ENCODE peak calls at places on chromosomes 13 and 19, in four cellular contexts. L, D, P and G are unnamed samples.

GRCh38 chr19:28289294-28290063 is 923.5 kb downstream of the UQCRFS1 start:
- DNase-seq in L (peak), D (no peak), P (no peak), G (peak)

GRCh38 chr13:113390874-113391497 is 27.1 kb upstream of the GRTP1 start:
- DNase-seq in L (no peak), D (no peak), P (peak), G (no peak)

GRCh38 chr13:110893571-110893970 is 21.3 kb downstream of the ANKRD10 start:
- DNase-seq in L (no peak), D (no peak), P (no peak), G (no peak)

GRCh38 chr13:99471231-99472202 is 29.8 kb upstream of the TM9SF2 start:
- DNase-seq in L (peak), D (no peak), P (no peak), G (no peak)

GRCh38 chr19:33798701-33799111 is 2.0 kb downstream of the KCTD15 start:
- DNase-seq in L (no peak), D (no peak), P (no peak), G (no peak)

GRCh38 chr13:113192902-113193301 is 15.6 kb downstream of the PCID2 start:
- DNase-seq in L (peak), D (no peak), P (no peak), G (no peak)

GRCh38 chr19:43704002-43704705 is 11.7 kb upstream of the IRGC start:
- DNase-seq in L (no peak), D (no peak), P (no peak), G (no peak)

GRCh38 chr19:45767881-45768643 is 990 bp downstream of the SIX5 start:
- DNase-seq in L (no peak), D (no peak), P (peak), G (no peak)

GRCh38 chr13:79782541-79783216 is 301.7 kb downstream of the NDFIP2 start:
- DNase-seq in L (peak), D (no peak), P (peak), G (peak)

GRCh38 chr19:19490247-19490968 is 24.9 kb downstream of the TSSK6 start:
- DNase-seq in L (peak), D (peak), P (peak), G (peak)

GRCh38 chr13:20359335-20359734 is 127.2 kb upstream of the GJB6 start:
- DNase-seq in L (peak), D (no peak), P (no peak), G (peak)

GRCh38 chr19:6531163-6531955 is 533 bp downstream of the TNFSF9 start:
- DNase-seq in L (no peak), D (no peak), P (no peak), G (no peak)

GRCh38 chr13:69425235-69425634 is 682.4 kb upstream of the ATXN8OS start:
- DNase-seq in L (no peak), D (no peak), P (no peak), G (no peak)

GRCh38 chr13:112453874-112454647 is 77.9 kb downstream of the SPACA7 start:
- DNase-seq in L (no peak), D (no peak), P (no peak), G (no peak)

GRCh38 chr19:39969266-39969665 is 1.7 kb upstream of the PSMC4 start:
- DNase-seq in L (no peak), D (peak), P (no peak), G (no peak)